ENCODE peak calls at places on chromosomes 5 and 9, in five cellular contexts. C, J, F, E and U are unnamed samples.

GRCh38 chr9:122218070-122218884 is 10.5 kb downstream of the LHX6 start:
- DNase-seq in C (no peak), J (no peak), F (no peak), E (no peak), U (no peak)

GRCh38 chr5:14414615-14415515 is 166.7 kb upstream of the OTULINL start:
- DNase-seq in C (no peak), J (peak; percentile 53), F (no peak), E (no peak), U (no peak)

GRCh38 chr5:7828269-7828668 is 22.7 kb downstream of the CFAP90 start:
- DNase-seq in C (no peak), J (no peak), F (no peak), E (no peak), U (no peak)

GRCh38 chr9:88651682-88652633 is 117.0 kb downstream of the NXNL2 start:
- DNase-seq in C (no peak), J (no peak), F (no peak), E (peak; percentile 8), U (no peak)

GRCh38 chr5:25033658-25034057 is 388.9 kb upstream of the CDH10 start:
- DNase-seq in C (no peak), J (no peak), F (no peak), E (no peak), U (no peak)

GRCh38 chr9:128098017-128098935 is 29.3 kb downstream of the PTGES2 start:
- DNase-seq in C (peak; percentile 98), J (no peak), F (peak; percentile 90), E (peak; percentile 73), U (peak; percentile 92)

GRCh38 chr5:116778015-116778414 is 203.4 kb upstream of the SEMA6A start:
- DNase-seq in C (no peak), J (no peak), F (no peak), E (no peak), U (no peak)

GRCh38 chr5:168066536-168067208 is 224.8 kb upstream of the WWC1 start:
- DNase-seq in C (no peak), J (no peak), F (no peak), E (no peak), U (no peak)

GRCh38 chr9:110892689-110893088 is 145.6 kb downstream of the LPAR1 start:
- DNase-seq in C (no peak), J (no peak), F (no peak), E (no peak), U (no peak)

GRCh38 chr5:166340039-166340438 is 1951.4 kb upstream of the WWC1 start:
- DNase-seq in C (no peak), J (no peak), F (no peak), E (no peak), U (no peak)

GRCh38 chr5:88881566-88881965 is 1.4 kb downstream of the MEF2C start:
- DNase-seq in C (no peak), J (no peak), F (no peak), E (no peak), U (no peak)

GRCh38 chr5:65695896-65696295 is 26.0 kb downstream of the SGTB start:
- DNase-seq in C (no peak), J (no peak), F (no peak), E (no peak), U (no peak)

GRCh38 chr5:123937230-123937629 is 425.3 kb downstream of the CSNK1G3 start:
- DNase-seq in C (peak; percentile 65), J (peak; percentile 3), F (peak; percentile 38), E (peak; percentile 19), U (peak; percentile 72)

GRCh38 chr5:170470808-170471404 is 32.9 kb upstream of the KCNIP1 start:
- DNase-seq in C (no peak), J (no peak), F (no peak), E (no peak), U (no peak)

GRCh38 chr9:122402403-122403268 is 31.8 kb downstream of the PTGS1 start:
- DNase-seq in C (peak; percentile 27), J (no peak), F (no peak), E (peak; percentile 53), U (peak; percentile 96)

GRCh38 chr5:92552206-92553160 is 1028.5 kb downstream of the NR2F1-AS1 start:
- DNase-seq in C (peak; percentile 57), J (no peak), F (no peak), E (no peak), U (peak; percentile 89)

GRCh38 chr5:113232246-113232645 is 202.5 kb downstream of the TSSK1B start:
- DNase-seq in C (no peak), J (no peak), F (no peak), E (no peak), U (no peak)

GRCh38 chr5:58240286-58240685 is 219.6 kb downstream of the PLK2 start:
- DNase-seq in C (no peak), J (no peak), F (no peak), E (no peak), U (no peak)

GRCh38 chr5:168291961-168292782 is 727 bp downstream of the WWC1 start:
- DNase-seq in C (no peak), J (no peak), F (no peak), E (no peak), U (no peak)

GRCh38 chr9:95045751-95046150 is 271.8 kb downstream of the FANCC start:
- DNase-seq in C (no peak), J (no peak), F (no peak), E (no peak), U (no peak)

GRCh38 chr5:26470439-26470838 is 567.9 kb downstream of the CDH9 start:
- DNase-seq in C (no peak), J (no peak), F (no peak), E (no peak), U (no peak)

GRCh38 chr5:135050244-135050767 is 16.3 kb upstream of the PITX1 start:
- DNase-seq in C (no peak), J (no peak), F (no peak), E (no peak), U (no peak)

GRCh38 chr5:132822650-132823480 is 7.6 kb downstream of the SHROOM1 start:
- DNase-seq in C (no peak), J (no peak), F (peak; percentile 69), E (no peak), U (no peak)

GRCh38 chr5:37658440-37658839 is 181.4 kb downstream of the GDNF start:
- DNase-seq in C (peak; percentile 9), J (no peak), F (no peak), E (peak; percentile 4), U (no peak)

GRCh38 chr9:33311953-33312352 is 21.6 kb downstream of the NFX1 start:
- DNase-seq in C (no peak), J (no peak), F (no peak), E (no peak), U (no peak)

GRCh38 chr9:2655411-2655901 is 33.9 kb downstream of the VLDLR start:
- DNase-seq in C (no peak), J (no peak), F (no peak), E (no peak), U (no peak)

GRCh38 chr5:55821731-55822512 is 29.2 kb upstream of the IL31RA start:
- DNase-seq in C (no peak), J (no peak), F (no peak), E (peak; percentile 8), U (no peak)

GRCh38 chr5:130400091-130400490 is 495.8 kb downstream of the CHSY3 start:
- DNase-seq in C (peak; percentile 7), J (no peak), F (no peak), E (no peak), U (no peak)

GRCh38 chr9:69975681-69976080 is 68.0 kb upstream of the MAMDC2 start:
- DNase-seq in C (no peak), J (no peak), F (no peak), E (no peak), U (no peak)

GRCh38 chr9:121954477-121955175 is 138.5 kb downstream of the TTLL11 start:
- DNase-seq in C (no peak), J (no peak), F (no peak), E (no peak), U (no peak)

GRCh38 chr9:116589392-116590354 is 97.4 kb upstream of the TRIM32 start:
- DNase-seq in C (peak; percentile 79), J (no peak), F (peak; percentile 50), E (peak; percentile 72), U (peak; percentile 72)

GRCh38 chr9:115733318-115733717 is 420.3 kb upstream of the PAPPA start:
- DNase-seq in C (no peak), J (no peak), F (no peak), E (no peak), U (no peak)

GRCh38 chr5:181221792-181222629 is 1.1 kb upstream of the TRIM41 start:
- DNase-seq in C (peak; percentile 94), J (peak; percentile 95), F (peak; percentile 95), E (peak; percentile 53), U (peak; percentile 93)

GRCh38 chr9:26271495-26272122 is 593.4 kb upstream of the TUSC1 start:
- DNase-seq in C (no peak), J (no peak), F (no peak), E (no peak), U (no peak)

GRCh38 chr9:125343518-125344284 is 82.1 kb downstream of the GAPVD1 start:
- DNase-seq in C (no peak), J (no peak), F (peak; percentile 49), E (no peak), U (no peak)
- TF ChIP-seq SIN3A in C (no peak), J (no peak), F (no peak), E (no peak), U (no peak)

DNA sequence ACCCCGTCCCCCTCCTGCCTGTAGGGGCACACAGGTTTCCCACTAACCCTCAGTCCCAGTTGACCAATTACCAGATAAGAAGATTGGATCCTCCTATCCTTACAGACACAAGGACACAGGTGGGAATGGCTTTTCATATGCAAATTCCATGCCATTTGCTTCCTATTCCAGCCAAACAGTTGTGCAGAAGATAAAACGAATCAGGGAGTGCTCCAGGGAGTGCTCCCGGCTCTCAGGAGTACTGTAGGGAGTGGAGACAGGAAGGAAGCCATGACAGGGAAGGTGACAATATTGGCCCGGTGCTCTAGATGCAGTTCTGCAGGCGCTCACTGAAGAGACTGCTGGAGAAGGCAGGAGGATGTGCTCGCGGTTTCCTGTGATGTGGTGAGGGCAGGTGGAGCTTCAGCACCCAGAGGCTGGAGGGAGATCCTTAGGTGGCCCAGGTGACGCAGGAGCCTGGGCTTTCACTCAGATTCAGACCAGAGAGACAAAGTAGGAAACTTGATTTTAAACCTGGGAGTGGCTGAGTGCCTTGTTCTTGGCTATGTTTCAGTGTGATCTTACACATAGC is 260.0 kb downstream of the AUH start:
- DNase-seq in C (no peak), J (no peak), F (no peak), E (no peak), U (no peak)
- TF ChIP-seq SP1 in C (no peak), J (no peak), F (no peak), E (no peak), U (no peak)

GRCh38 chr9:113646946-113647914 is 183.7 kb downstream of the RGS3 start:
- DNase-seq in C (no peak), J (no peak), F (no peak), E (no peak), U (no peak)

GRCh38 chr9:113645972-113646241 is 182.4 kb downstream of the RGS3 start:
- DNase-seq in C (no peak), J (no peak), F (no peak), E (no peak), U (no peak)

GRCh38 chr9:113648048-113648447 is 184.5 kb downstream of the RGS3 start:
- DNase-seq in C (no peak), J (no peak), F (no peak), E (no peak), U (no peak)

GRCh38 chr9:113645224-113645971 is 181.9 kb downstream of the RGS3 start:
- DNase-seq in C (no peak), J (no peak), F (no peak), E (no peak), U (no peak)

GRCh38 chr9:113646491-113646890 is 183.0 kb downstream of the RGS3 start:
- DNase-seq in C (no peak), J (no peak), F (no peak), E (no peak), U (no peak)
- TF ChIP-seq SIN3A in C (no peak), J (no peak), F (no peak), E (no peak), U (no peak)

GRCh38 chr5:74542477-74542876 is 98.1 kb downstream of the ENC1 start:
- DNase-seq in C (no peak), J (no peak), F (no peak), E (no peak), U (no peak)
- TF ChIP-seq SP1 in C (no peak), J (no peak), F (no peak), E (no peak), U (no peak)